ENCODE peak calls at places on chromosomes 13 and 19, in five cellular contexts. H is stimulated activated CD8-positive, alpha-beta memory T cell treated with anti-CD3 and anti-CD28 coated beads, Interleukin-2, amount 100 ng/mL, for 1 hour; M is NCI-H460; F is RCC 7860; V is HFFc6. R is an unnamed sample.

GRCh38 chr19:16945364-16945714 is 56.5 kb downstream of the F2RL3 start:
- DNase-seq in H (no peak), M (no peak), F (no peak), V (no peak), R (no peak)

GRCh38 chr13:99610702-99611289 is 109.5 kb downstream of the TM9SF2 start:
- DNase-seq in H (no peak), M (no peak), F (no peak), V (no peak), R (no peak)

GRCh38 chr13:80871481-80871880 is 530.6 kb upstream of the SPRY2 start:
- DNase-seq in H (no peak), M (no peak), F (no peak), V (no peak), R (no peak)

GRCh38 chr19:43765109-43765876 is 10.5 kb upstream of the SMG9 start:
- DNase-seq in H (peak), M (peak), F (peak), V (peak), R (peak)

GRCh38 chr19:3556978-3557460 is 367 bp downstream of the MFSD12 start:
- DNase-seq in H (peak), M (no peak), F (peak), V (peak), R (no peak)

GRCh38 chr13:43698009-43698408 is 88.8 kb downstream of the ENOX1 start:
- DNase-seq in H (no peak), M (no peak), F (no peak), V (no peak), R (no peak)

GRCh38 chr19:10553943-10554381 is 10.3 kb downstream of the ATG4D start:
- DNase-seq in H (peak), M (no peak), F (no peak), V (no peak), R (no peak)

GRCh38 chr13:38452656-38453055 is 103.0 kb downstream of the UFM1 start:
- DNase-seq in H (no peak), M (no peak), F (no peak), V (no peak), R (no peak)

GRCh38 chr19:41031926-41032325 is 40.8 kb downstream of the CYP2B6 start:
- DNase-seq in H (no peak), M (no peak), F (no peak), V (peak), R (peak)

GRCh38 chr13:98842074-98842473 is 89.6 kb upstream of the SLC15A1 start:
- DNase-seq in H (no peak), M (no peak), F (no peak), V (no peak), R (no peak)

GRCh38 chr19:19776206-19777008 is 43.5 kb upstream of the ZNF14 start:
- DNase-seq in H (peak), M (peak), F (peak), V (peak), R (peak)

GRCh38 chr19:32570081-32570785 is 10.8 kb upstream of the PDCD5 start:
- DNase-seq in H (no peak), M (peak), F (no peak), V (peak), R (peak)

GRCh38 chr19:19822148-19822429 is 539 bp upstream of the ZNF506 start:
- DNase-seq in H (no peak), M (no peak), F (no peak), V (no peak), R (no peak)

GRCh38 chr13:108915095-108915633 is 285.8 kb downstream of the MYO16 start:
- DNase-seq in H (no peak), M (peak), F (no peak), V (peak), R (peak)

GRCh38 chr13:99356216-99357089 is 49.3 kb upstream of the GPR183 start:
- DNase-seq in H (peak), M (no peak), F (no peak), V (no peak), R (peak)

GRCh38 chr13:76307157-76307556 is 579.0 kb downstream of the KCTD12 start:
- DNase-seq in H (no peak), M (no peak), F (no peak), V (no peak), R (no peak)

GRCh38 chr19:28303502-28303901 is 909.4 kb downstream of the UQCRFS1 start:
- DNase-seq in H (no peak), M (no peak), F (no peak), V (no peak), R (no peak)

GRCh38 chr13:30341815-30342570 is 34.6 kb upstream of the KATNAL1 start:
- DNase-seq in H (no peak), M (no peak), F (no peak), V (peak), R (peak)

GRCh38 chr19:35764432-35765315 is 6.7 kb downstream of the PROSER3 start:
- DNase-seq in H (no peak), M (no peak), F (no peak), V (no peak), R (no peak)

GRCh38 chr13:37418490-37418889 is 180.1 kb downstream of the POSTN start:
- DNase-seq in H (no peak), M (no peak), F (no peak), V (no peak), R (no peak)

GRCh38 chr13:39531646-39532045 is 71.3 kb downstream of the LHFPL6 start:
- DNase-seq in H (no peak), M (no peak), F (no peak), V (peak), R (no peak)

GRCh38 chr13:98489446-98490194 is 87.3 kb downstream of the STK24 start:
- DNase-seq in H (no peak), M (no peak), F (no peak), V (no peak), R (no peak)

GRCh38 chr19:45361608-45362007 is 8.8 kb downstream of the ERCC2 start:
- DNase-seq in H (no peak), M (no peak), F (no peak), V (no peak), R (no peak)

GRCh38 chr19:7679017-7679720 is 1.5 kb upstream of the TRAPPC5 start:
- DNase-seq in H (peak), M (no peak), F (no peak), V (no peak), R (no peak)

GRCh38 chr13:40781717-40782116 is 7.7 kb upstream of the SLC25A15 start:
- DNase-seq in H (no peak), M (no peak), F (no peak), V (no peak), R (no peak)

GRCh38 chr19:38736036-38736412 is 8.2 kb downstream of the CAPN12 start:
- DNase-seq in H (no peak), M (no peak), F (no peak), V (no peak), R (no peak)

GRCh38 chr19:6071103-6071485 is 39.2 kb downstream of the RFX2 start:
- DNase-seq in H (no peak), M (no peak), F (no peak), V (peak), R (no peak)

GRCh38 chr19:41373993-41374392 is 2.3 kb upstream of the TMEM91 start:
- DNase-seq in H (no peak), M (no peak), F (no peak), V (peak), R (no peak)

GRCh38 chr19:42512743-42513304 is 15.5 kb downstream of the CEACAM1 start:
- DNase-seq in H (no peak), M (no peak), F (no peak), V (no peak), R (no peak)

GRCh38 chr19:23913931-23914330 is 755 bp upstream of the ZNF726 start:
- DNase-seq in H (no peak), M (no peak), F (no peak), V (no peak), R (no peak)

GRCh38 chr13:56906909-56907308 is 233.8 kb upstream of the PRR20A start:
- DNase-seq in H (no peak), M (no peak), F (no peak), V (no peak), R (no peak)

GRCh38 chr13:113742000-113742441 is 17.0 kb upstream of the TMEM255B start:
- DNase-seq in H (no peak), M (peak), F (no peak), V (peak), R (no peak)

GRCh38 chr13:114152831-114153371 is 20.5 kb upstream of the RASA3 start:
- DNase-seq in H (no peak), M (no peak), F (no peak), V (no peak), R (no peak)

GRCh38 chr19:32676895-32677359 is 1.3 kb downstream of the RGS9BP start:
- DNase-seq in H (no peak), M (no peak), F (no peak), V (no peak), R (no peak)

GRCh38 chr13:113928701-113929627 is 44.9 kb downstream of the C13orf46 start:
- DNase-seq in H (no peak), M (no peak), F (no peak), V (peak), R (no peak)